ENCODE peak calls at places on chromosomes 5 and 9, in seven cellular contexts. One of them, this sample, is unnamed.

GRCh38 chr5:95809414-95809960 is 13.0 kb downstream of the GLRX start:
- DNase-seq in cardiac fibroblast: peak
- DNase-seq in colonic mucosa: no peak
- DNase-seq in GM23338: no peak
- DNase-seq in fibroblast of pulmonary artery: peak
- DNase-seq in AG04450: no peak
- DNase-seq in IMR-90: peak
- DNase-seq in this sample: no peak

GRCh38 chr9:93216072-93216364 is 32.1 kb downstream of the WNK2 start:
- DNase-seq in cardiac fibroblast: no peak
- DNase-seq in colonic mucosa: no peak
- DNase-seq in IMR-90: no peak
- DNase-seq in GM23338: no peak
- DNase-seq in fibroblast of pulmonary artery: no peak
- DNase-seq in AG04450: no peak
- DNase-seq in this sample: no peak

GRCh38 chr9:23851024-23851629 is 25.1 kb upstream of the ELAVL2 start:
- DNase-seq in fibroblast of pulmonary artery: no peak
- DNase-seq in GM23338: peak
- DNase-seq in IMR-90: no peak
- DNase-seq in cardiac fibroblast: no peak
- DNase-seq in colonic mucosa: peak
- DNase-seq in AG04450: no peak
- DNase-seq in this sample: no peak

GRCh38 chr9:90131568-90131967 is 511.1 kb downstream of the DIRAS2 start:
- DNase-seq in AG04450: no peak
- DNase-seq in fibroblast of pulmonary artery: no peak
- DNase-seq in IMR-90: no peak
- DNase-seq in cardiac fibroblast: no peak
- DNase-seq in GM23338: no peak
- DNase-seq in colonic mucosa: no peak
- DNase-seq in this sample: no peak

GRCh38 chr5:145787001-145787400 is 48.1 kb downstream of the PRELID2 start:
- DNase-seq in colonic mucosa: no peak
- DNase-seq in fibroblast of pulmonary artery: peak
- DNase-seq in IMR-90: no peak
- DNase-seq in AG04450: no peak
- DNase-seq in cardiac fibroblast: peak
- DNase-seq in GM23338: no peak
- DNase-seq in this sample: no peak

GRCh38 chr9:74770508-74771261 is 117.0 kb downstream of the TRPM6 start:
- DNase-seq in GM23338: peak
- DNase-seq in IMR-90: no peak
- DNase-seq in fibroblast of pulmonary artery: peak
- DNase-seq in cardiac fibroblast: peak
- DNase-seq in colonic mucosa: no peak
- DNase-seq in AG04450: no peak
- DNase-seq in this sample: no peak

GRCh38 chr5:132198571-132198970 is 29.1 kb downstream of the P4HA2 start:
- DNase-seq in colonic mucosa: peak
- DNase-seq in AG04450: no peak
- DNase-seq in IMR-90: no peak
- DNase-seq in cardiac fibroblast: no peak
- DNase-seq in fibroblast of pulmonary artery: no peak
- DNase-seq in GM23338: no peak
- DNase-seq in this sample: no peak

GRCh38 chr5:86968311-86968753 is 299.4 kb upstream of the RASA1 start:
- DNase-seq in GM23338: peak
- DNase-seq in colonic mucosa: no peak
- DNase-seq in fibroblast of pulmonary artery: peak
- DNase-seq in IMR-90: peak
- DNase-seq in cardiac fibroblast: peak
- DNase-seq in AG04450: peak
- DNase-seq in this sample: peak

GRCh38 chr5:85602843-85603242 is 1014.9 kb upstream of the COX7C start:
- DNase-seq in fibroblast of pulmonary artery: no peak
- DNase-seq in GM23338: no peak
- DNase-seq in AG04450: no peak
- DNase-seq in cardiac fibroblast: no peak
- DNase-seq in colonic mucosa: no peak
- DNase-seq in IMR-90: no peak
- DNase-seq in this sample: no peak

GRCh38 chr5:85605381-85605780 is 1012.4 kb upstream of the COX7C start:
- DNase-seq in IMR-90: no peak
- DNase-seq in GM23338: no peak
- DNase-seq in colonic mucosa: no peak
- DNase-seq in AG04450: no peak
- DNase-seq in cardiac fibroblast: no peak
- DNase-seq in fibroblast of pulmonary artery: no peak
- DNase-seq in this sample: no peak

GRCh38 chr5:85604378-85604777 is 1013.4 kb upstream of the COX7C start:
- DNase-seq in AG04450: no peak
- DNase-seq in GM23338: no peak
- DNase-seq in IMR-90: no peak
- DNase-seq in fibroblast of pulmonary artery: no peak
- DNase-seq in colonic mucosa: no peak
- DNase-seq in cardiac fibroblast: no peak
- DNase-seq in this sample: no peak

GRCh38 chr5:85604786-85605185 is 1013.0 kb upstream of the COX7C start:
- DNase-seq in cardiac fibroblast: no peak
- DNase-seq in IMR-90: no peak
- DNase-seq in GM23338: no peak
- DNase-seq in fibroblast of pulmonary artery: no peak
- DNase-seq in colonic mucosa: no peak
- DNase-seq in AG04450: no peak
- DNase-seq in this sample: no peak
- TF ChIP-seq CTCF in cardiac fibroblast: no peak
- TF ChIP-seq CTCF in IMR-90: no peak
- TF ChIP-seq CTCF in GM23338: no peak
- TF ChIP-seq CTCF in fibroblast of pulmonary artery: no peak
- TF ChIP-seq CTCF in colonic mucosa: no peak
- TF ChIP-seq CTCF in AG04450: no peak
- TF ChIP-seq CTCF in this sample: no peak

GRCh38 chr5:158013939-158014338 is 155.0 kb upstream of the CLINT1 start:
- DNase-seq in cardiac fibroblast: peak
- DNase-seq in AG04450: no peak
- DNase-seq in IMR-90: peak
- DNase-seq in fibroblast of pulmonary artery: peak
- DNase-seq in GM23338: peak
- DNase-seq in colonic mucosa: no peak
- DNase-seq in this sample: no peak
- TF ChIP-seq CTCF in cardiac fibroblast: peak
- TF ChIP-seq CTCF in AG04450: peak
- TF ChIP-seq CTCF in IMR-90: peak
- TF ChIP-seq CTCF in fibroblast of pulmonary artery: peak
- TF ChIP-seq CTCF in GM23338: peak
- TF ChIP-seq CTCF in colonic mucosa: peak
- TF ChIP-seq CTCF in this sample: peak

DNA sequence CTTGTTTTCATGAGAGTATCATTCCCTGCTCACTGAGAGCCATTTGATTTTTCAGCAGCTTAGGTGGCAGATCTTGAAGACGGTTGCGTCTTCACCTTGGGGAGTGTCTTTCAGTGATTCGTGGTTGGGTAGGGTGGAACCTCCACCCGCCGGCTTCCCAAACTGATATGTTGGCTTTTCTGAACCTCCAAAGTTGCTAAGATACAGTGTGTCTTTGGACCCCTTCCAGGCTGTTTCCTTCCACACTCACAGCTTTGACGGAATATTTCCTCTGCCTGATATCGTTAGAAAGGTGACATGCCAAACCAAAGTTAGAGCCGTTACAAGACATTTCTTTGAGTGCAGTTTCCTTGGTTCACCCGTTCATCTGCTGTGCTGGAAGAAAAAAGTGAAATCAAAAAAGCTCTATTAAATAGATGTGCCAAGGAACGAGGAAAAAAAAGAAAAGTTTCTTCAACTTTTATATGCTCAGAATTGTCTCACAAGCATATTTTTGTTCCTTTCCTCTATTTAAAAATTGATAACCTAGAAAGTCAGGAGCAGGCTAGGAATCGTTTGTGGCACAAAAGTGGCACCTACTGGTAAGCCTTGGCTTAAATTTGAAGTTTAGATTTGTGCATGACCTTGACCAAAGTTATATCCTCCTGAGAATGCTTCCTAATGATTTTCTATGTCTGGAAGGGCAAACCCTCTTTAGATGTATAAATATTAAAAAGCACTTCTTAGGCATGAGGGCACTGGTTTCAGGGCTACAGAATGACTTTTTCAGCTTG is 270.7 kb upstream of the WWC1 start:
- DNase-seq in fibroblast of pulmonary artery: peak
- DNase-seq in AG04450: no peak
- DNase-seq in cardiac fibroblast: peak
- DNase-seq in IMR-90: peak
- DNase-seq in GM23338: no peak
- DNase-seq in colonic mucosa: no peak
- DNase-seq in this sample: peak
- TF ChIP-seq CTCF in fibroblast of pulmonary artery: peak
- TF ChIP-seq CTCF in AG04450: peak
- TF ChIP-seq CTCF in cardiac fibroblast: peak
- TF ChIP-seq CTCF in IMR-90: peak
- TF ChIP-seq CTCF in GM23338: peak
- TF ChIP-seq CTCF in colonic mucosa: no peak
- TF ChIP-seq CTCF in this sample: peak

DNA sequence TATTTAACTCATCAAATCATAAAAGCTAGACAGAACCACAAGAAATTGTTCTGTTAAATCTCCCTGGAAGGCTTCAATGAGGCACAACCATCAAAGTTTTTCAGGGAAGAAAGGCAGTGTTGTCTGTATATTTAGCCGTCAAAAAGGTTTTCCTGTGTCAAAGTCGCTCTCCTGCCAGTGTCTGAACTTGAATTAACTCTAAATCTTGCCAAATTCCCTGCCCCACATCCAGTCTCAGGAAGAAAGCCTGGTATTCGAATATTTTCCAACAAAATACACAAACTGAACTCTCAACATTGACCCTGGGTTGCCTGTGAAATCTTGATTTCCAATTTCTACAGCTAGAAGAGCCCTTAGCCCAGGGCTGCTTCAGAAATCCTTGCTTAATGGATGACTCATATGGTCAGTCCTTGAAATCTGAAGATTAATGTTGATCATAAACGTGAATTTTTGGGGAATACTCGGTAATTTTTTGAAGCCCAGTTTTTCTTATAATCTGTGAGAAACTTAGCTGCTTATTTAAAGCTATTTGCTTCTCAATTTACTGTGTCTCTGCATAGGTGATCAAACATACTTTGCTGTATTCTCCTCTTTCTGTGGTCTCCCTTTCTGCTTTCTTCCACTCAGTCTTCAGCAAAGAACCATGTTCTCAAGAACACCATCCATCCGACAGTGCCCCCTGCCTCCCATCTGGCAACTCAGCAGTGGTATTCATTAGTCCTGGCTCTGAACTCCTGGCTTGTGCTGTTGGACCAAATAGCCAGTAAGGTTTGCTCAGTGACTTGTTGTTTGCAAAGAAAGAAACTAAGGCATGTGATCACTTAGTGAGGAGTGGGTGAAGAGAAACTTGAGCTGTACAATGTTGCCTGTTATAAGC is 58.9 kb downstream of the NREP start:
- DNase-seq in GM23338: peak
- DNase-seq in AG04450: no peak
- DNase-seq in fibroblast of pulmonary artery: peak
- DNase-seq in IMR-90: peak
- DNase-seq in cardiac fibroblast: peak
- DNase-seq in colonic mucosa: no peak
- DNase-seq in this sample: peak
- TF ChIP-seq CTCF in GM23338: peak
- TF ChIP-seq CTCF in AG04450: peak
- TF ChIP-seq CTCF in fibroblast of pulmonary artery: peak
- TF ChIP-seq CTCF in IMR-90: peak
- TF ChIP-seq CTCF in cardiac fibroblast: peak
- TF ChIP-seq CTCF in colonic mucosa: no peak
- TF ChIP-seq CTCF in this sample: no peak

GRCh38 chr5:116655431-116655830 is 80.8 kb upstream of the SEMA6A start:
- DNase-seq in AG04450: no peak
- DNase-seq in colonic mucosa: no peak
- DNase-seq in IMR-90: no peak
- DNase-seq in fibroblast of pulmonary artery: no peak
- DNase-seq in GM23338: no peak
- DNase-seq in cardiac fibroblast: no peak
- DNase-seq in this sample: no peak

GRCh38 chr5:116651653-116652052 is 77.0 kb upstream of the SEMA6A start:
- DNase-seq in colonic mucosa: no peak
- DNase-seq in AG04450: no peak
- DNase-seq in GM23338: peak
- DNase-seq in IMR-90: no peak
- DNase-seq in fibroblast of pulmonary artery: no peak
- DNase-seq in cardiac fibroblast: no peak
- DNase-seq in this sample: no peak

GRCh38 chr5:116652196-116652729 is 77.6 kb upstream of the SEMA6A start:
- DNase-seq in fibroblast of pulmonary artery: peak
- DNase-seq in cardiac fibroblast: peak
- DNase-seq in AG04450: no peak
- DNase-seq in GM23338: peak
- DNase-seq in colonic mucosa: no peak
- DNase-seq in IMR-90: peak
- DNase-seq in this sample: no peak

GRCh38 chr5:116652903-116653302 is 78.3 kb upstream of the SEMA6A start:
- DNase-seq in fibroblast of pulmonary artery: peak
- DNase-seq in GM23338: peak
- DNase-seq in cardiac fibroblast: peak
- DNase-seq in colonic mucosa: no peak
- DNase-seq in AG04450: no peak
- DNase-seq in IMR-90: no peak
- DNase-seq in this sample: no peak

DNA sequence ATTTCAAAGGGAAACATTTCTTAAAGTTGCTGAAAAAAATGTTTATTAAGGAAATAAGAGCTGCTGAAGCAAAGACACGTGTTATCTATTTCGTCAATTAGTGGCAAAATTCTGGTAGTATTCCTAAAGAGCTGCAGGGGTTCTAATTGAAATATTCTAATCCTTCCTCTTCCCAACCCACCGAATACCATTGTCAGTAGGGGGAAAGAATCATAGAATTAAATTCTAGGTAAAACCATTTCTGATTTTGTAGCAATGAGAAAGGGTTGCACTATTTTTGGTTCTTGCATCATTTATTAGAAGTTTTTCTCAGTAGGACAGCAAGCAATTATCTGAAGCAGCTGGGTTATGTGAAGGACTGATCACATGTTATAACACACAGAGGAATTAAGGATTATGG is 80.3 kb upstream of the SEMA6A start:
- DNase-seq in GM23338: no peak
- DNase-seq in AG04450: no peak
- DNase-seq in colonic mucosa: no peak
- DNase-seq in cardiac fibroblast: no peak
- DNase-seq in IMR-90: no peak
- DNase-seq in fibroblast of pulmonary artery: no peak
- DNase-seq in this sample: no peak
- TF ChIP-seq CTCF in GM23338: no peak
- TF ChIP-seq CTCF in AG04450: no peak
- TF ChIP-seq CTCF in colonic mucosa: no peak
- TF ChIP-seq CTCF in cardiac fibroblast: no peak
- TF ChIP-seq CTCF in IMR-90: no peak
- TF ChIP-seq CTCF in fibroblast of pulmonary artery: no peak
- TF ChIP-seq CTCF in this sample: no peak

DNA sequence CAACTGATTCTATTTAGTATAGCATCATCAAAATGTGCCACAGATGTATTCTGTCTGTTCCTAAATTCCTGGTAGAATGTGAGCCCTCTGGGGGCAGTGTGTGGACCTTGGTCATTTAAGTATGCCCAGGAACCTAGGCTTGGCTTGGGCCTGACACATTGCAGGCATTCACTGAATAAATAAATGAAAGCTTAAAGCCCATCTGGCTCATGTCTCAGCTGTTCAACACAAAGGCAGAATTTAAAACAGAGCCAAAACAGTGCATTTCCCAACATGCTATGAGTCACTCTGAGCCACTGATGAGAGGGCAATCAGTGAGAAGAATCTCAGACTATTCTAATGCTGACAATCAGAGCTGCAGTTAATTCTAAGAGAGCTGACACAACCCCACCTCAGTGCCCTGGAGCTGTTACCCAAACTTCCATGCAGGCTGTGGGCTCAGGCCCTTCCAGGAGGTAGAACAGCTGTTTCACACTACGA is 8.1 kb downstream of the FAM193B start:
- DNase-seq in cardiac fibroblast: peak
- DNase-seq in AG04450: peak
- DNase-seq in GM23338: no peak
- DNase-seq in fibroblast of pulmonary artery: peak
- DNase-seq in IMR-90: peak
- DNase-seq in colonic mucosa: peak
- DNase-seq in this sample: peak
- TF ChIP-seq CTCF in cardiac fibroblast: no peak
- TF ChIP-seq CTCF in AG04450: peak
- TF ChIP-seq CTCF in GM23338: no peak
- TF ChIP-seq CTCF in fibroblast of pulmonary artery: no peak
- TF ChIP-seq CTCF in IMR-90: peak
- TF ChIP-seq CTCF in colonic mucosa: no peak
- TF ChIP-seq CTCF in this sample: peak